ENCODE peak calls at places on chromosome 4, in ten cellular contexts. D, I, V, G, S, J, M, Z, F and O are unnamed samples.

GRCh38 chr4:186190456-186191265 is 706 bp upstream of the CYP4V2 start:
- DNase-seq in D (peak), I (peak), V (peak), G (no peak), S (peak), J (peak), M (peak), Z (peak), F (peak), O (no peak)

GRCh38 chr4:112214397-112215264 is 17.0 kb upstream of the AP1AR start:
- DNase-seq in D (peak), I (peak), V (peak), G (no peak), S (no peak), J (no peak), M (peak), Z (peak), F (no peak), O (peak)

GRCh38 chr4:62243895-62244294 is 1043.8 kb downstream of the ADGRL3 start:
- DNase-seq in D (no peak), I (no peak), V (no peak), G (no peak), S (no peak), J (no peak), M (no peak), Z (no peak), F (no peak), O (no peak)

GRCh38 chr4:188254211-188254610 is 115.0 kb downstream of the TRIML1 start:
- DNase-seq in D (no peak), I (no peak), V (peak), G (no peak), S (no peak), J (no peak), M (no peak), Z (peak), F (no peak), O (no peak)

GRCh38 chr4:73883306-73883705 is 14.1 kb downstream of the CXCL1 start:
- DNase-seq in D (peak), I (peak), V (peak), G (no peak), S (no peak), J (no peak), M (peak), Z (peak), F (no peak), O (peak)

GRCh38 chr4:137994858-137995257 is 247.3 kb downstream of the SLC7A11 start:
- DNase-seq in D (peak), I (peak), V (peak), G (no peak), S (no peak), J (no peak), M (peak), Z (peak), F (no peak), O (peak)

GRCh38 chr4:21753084-21753760 is 195.3 kb downstream of the KCNIP4 start:
- DNase-seq in D (no peak), I (peak), V (no peak), G (no peak), S (no peak), J (no peak), M (no peak), Z (peak), F (no peak), O (peak)

GRCh38 chr4:87521757-87522374 is 7.3 kb downstream of the SPARCL1 start:
- DNase-seq in D (peak), I (peak), V (peak), G (no peak), S (no peak), J (no peak), M (no peak), Z (peak), F (no peak), O (peak)

GRCh38 chr4:139857021-139857420 is 191.4 kb downstream of the MGST2 start:
- DNase-seq in D (no peak), I (no peak), V (no peak), G (no peak), S (no peak), J (no peak), M (no peak), Z (peak), F (no peak), O (no peak)

GRCh38 chr4:55733874-55734437 is 85.6 kb upstream of the EXOC1L start:
- DNase-seq in D (peak), I (peak), V (peak), G (peak), S (no peak), J (no peak), M (peak), Z (peak), F (peak), O (peak)

GRCh38 chr4:26905172-26905571 is 44.5 kb downstream of the STIM2 start:
- DNase-seq in D (no peak), I (no peak), V (no peak), G (no peak), S (no peak), J (no peak), M (no peak), Z (no peak), F (no peak), O (no peak)

GRCh38 chr4:9969526-9970398 is 51.5 kb downstream of the SLC2A9 start:
- DNase-seq in D (no peak), I (no peak), V (no peak), G (no peak), S (no peak), J (no peak), M (no peak), Z (peak), F (no peak), O (no peak)

GRCh38 chr4:77153016-77153415 is 4.0 kb upstream of the CCNG2 start:
- DNase-seq in D (no peak), I (no peak), V (no peak), G (no peak), S (no peak), J (no peak), M (no peak), Z (no peak), F (no peak), O (no peak)

GRCh38 chr4:98518555-98519267 is 139.7 kb downstream of the TSPAN5 start:
- DNase-seq in D (no peak), I (no peak), V (no peak), G (no peak), S (no peak), J (peak), M (no peak), Z (no peak), F (no peak), O (no peak)

GRCh38 chr4:18616720-18617119 is 595.2 kb upstream of the LCORL start:
- DNase-seq in D (no peak), I (no peak), V (no peak), G (no peak), S (no peak), J (no peak), M (no peak), Z (no peak), F (no peak), O (no peak)

GRCh38 chr4:82491251-82491960 is 61.0 kb downstream of the ENOPH1 start:
- DNase-seq in D (no peak), I (no peak), V (no peak), G (no peak), S (no peak), J (no peak), M (no peak), Z (no peak), F (no peak), O (no peak)

GRCh38 chr4:54961357-54961975 is 163.9 kb downstream of the KDR start:
- DNase-seq in D (peak), I (peak), V (peak), G (no peak), S (peak), J (no peak), M (peak), Z (peak), F (no peak), O (peak)

GRCh38 chr4:147163311-147163710 is 217.6 kb upstream of the TTC29 start:
- DNase-seq in D (no peak), I (no peak), V (no peak), G (no peak), S (no peak), J (no peak), M (peak), Z (no peak), F (no peak), O (peak)

GRCh38 chr4:147160908-147161513 is 215.3 kb upstream of the TTC29 start:
- DNase-seq in D (peak), I (peak), V (peak), G (no peak), S (peak), J (no peak), M (peak), Z (peak), F (peak), O (peak)

GRCh38 chr4:36278789-36279188 is 2.6 kb upstream of the DTHD1 start:
- DNase-seq in D (no peak), I (no peak), V (no peak), G (no peak), S (no peak), J (no peak), M (no peak), Z (no peak), F (no peak), O (no peak)

GRCh38 chr4:80308466-80308822 is 27.1 kb upstream of the CFAP299 start:
- DNase-seq in D (no peak), I (no peak), V (no peak), G (no peak), S (no peak), J (no peak), M (no peak), Z (no peak), F (no peak), O (no peak)

GRCh38 chr4:95107635-95108034 is 349.9 kb downstream of the BMPR1B start:
- DNase-seq in D (peak), I (peak), V (peak), G (no peak), S (no peak), J (no peak), M (peak), Z (peak), F (peak), O (no peak)

GRCh38 chr4:107050525-107051135 is 14.5 kb upstream of the DKK2 start:
- DNase-seq in D (no peak), I (no peak), V (peak), G (no peak), S (no peak), J (no peak), M (peak), Z (no peak), F (no peak), O (peak)

GRCh38 chr4:154707877-154708276 is 35.9 kb upstream of the LRAT start:
- DNase-seq in D (no peak), I (no peak), V (no peak), G (no peak), S (no peak), J (no peak), M (no peak), Z (no peak), F (no peak), O (no peak)

GRCh38 chr4:152500798-152501434 is 35.0 kb downstream of the FBXW7 start:
- DNase-seq in D (peak), I (peak), V (peak), G (no peak), S (peak), J (peak), M (peak), Z (peak), F (peak), O (peak)

GRCh38 chr4:41638806-41639205 is 100.8 kb downstream of the LIMCH1 start:
- DNase-seq in D (no peak), I (no peak), V (no peak), G (no peak), S (no peak), J (no peak), M (no peak), Z (no peak), F (no peak), O (no peak)

GRCh38 chr4:100147198-100147597 is 43.1 kb downstream of the DDIT4L start:
- DNase-seq in D (no peak), I (no peak), V (no peak), G (no peak), S (no peak), J (no peak), M (no peak), Z (no peak), F (no peak), O (no peak)

GRCh38 chr4:112939901-112940300 is 109.6 kb upstream of the ANK2 start:
- DNase-seq in D (no peak), I (no peak), V (no peak), G (no peak), S (no peak), J (no peak), M (no peak), Z (no peak), F (no peak), O (no peak)

GRCh38 chr4:56229947-56230346 is 157.3 kb downstream of the AASDH start:
- DNase-seq in D (no peak), I (no peak), V (no peak), G (no peak), S (no peak), J (no peak), M (no peak), Z (no peak), F (no peak), O (no peak)

GRCh38 chr4:42123071-42123644 is 29.3 kb downstream of the BEND4 start:
- DNase-seq in D (no peak), I (no peak), V (no peak), G (no peak), S (no peak), J (no peak), M (no peak), Z (no peak), F (no peak), O (no peak)